ENCODE peak calls at places on chromosome 14, in eight cellular contexts. One of them, this sample, is unnamed.

GRCh38 chr14:64209428-64210165 is 84.6 kb downstream of the ESR2 start:
- DNase-seq in stimulated activated CD4-positive, alpha-beta T cell treated with anti-CD3 and anti-CD28 coated beads, Interleukin-1b, Interleukin-23, amount 100 ng/mL, for 4 hours: no peak
- DNase-seq in glutamatergic neuron: peak; percentile 29
- DNase-seq in upper lobe of right lung: peak; percentile 88
- DNase-seq in cardiac muscle cell: peak; percentile 77
- DNase-seq in neuronal stem cell: no peak
- DNase-seq in GM03348: peak; percentile 52
- DNase-seq in skeletal muscle cell: no peak
- DNase-seq in this sample: no peak

GRCh38 chr14:36604757-36605505 is 22.5 kb upstream of the NKX2-8 start:
- DNase-seq in stimulated activated CD4-positive, alpha-beta T cell treated with anti-CD3 and anti-CD28 coated beads, Interleukin-1b, Interleukin-23, amount 100 ng/mL, for 4 hours: no peak
- DNase-seq in glutamatergic neuron: peak; percentile 49
- DNase-seq in upper lobe of right lung: no peak
- DNase-seq in cardiac muscle cell: peak; percentile 75
- DNase-seq in neuronal stem cell: peak; percentile 84
- DNase-seq in GM03348: peak; percentile 81
- DNase-seq in skeletal muscle cell: peak; percentile 6
- DNase-seq in this sample: no peak

GRCh38 chr14:58637040-58637390 is 747 bp upstream of the DACT1 start:
- DNase-seq in stimulated activated CD4-positive, alpha-beta T cell treated with anti-CD3 and anti-CD28 coated beads, Interleukin-1b, Interleukin-23, amount 100 ng/mL, for 4 hours: peak; percentile 29
- DNase-seq in glutamatergic neuron: peak; percentile 22
- DNase-seq in upper lobe of right lung: peak; percentile 70
- DNase-seq in cardiac muscle cell: peak; percentile 83
- DNase-seq in neuronal stem cell: no peak
- DNase-seq in GM03348: peak; percentile 70
- DNase-seq in skeletal muscle cell: peak; percentile 74
- DNase-seq in this sample: no peak

GRCh38 chr14:69582207-69582606 is 7.5 kb upstream of the CCDC177 start:
- DNase-seq in stimulated activated CD4-positive, alpha-beta T cell treated with anti-CD3 and anti-CD28 coated beads, Interleukin-1b, Interleukin-23, amount 100 ng/mL, for 4 hours: no peak
- DNase-seq in glutamatergic neuron: no peak
- DNase-seq in upper lobe of right lung: no peak
- DNase-seq in cardiac muscle cell: peak; percentile 29
- DNase-seq in neuronal stem cell: no peak
- DNase-seq in GM03348: peak; percentile 14
- DNase-seq in skeletal muscle cell: no peak
- DNase-seq in this sample: no peak

GRCh38 chr14:41650802-41651201 is 44.1 kb downstream of the LRFN5 start:
- DNase-seq in stimulated activated CD4-positive, alpha-beta T cell treated with anti-CD3 and anti-CD28 coated beads, Interleukin-1b, Interleukin-23, amount 100 ng/mL, for 4 hours: no peak
- DNase-seq in glutamatergic neuron: no peak
- DNase-seq in upper lobe of right lung: no peak
- DNase-seq in cardiac muscle cell: no peak
- DNase-seq in neuronal stem cell: no peak
- DNase-seq in GM03348: no peak
- DNase-seq in skeletal muscle cell: no peak
- DNase-seq in this sample: no peak

GRCh38 chr14:99256483-99256874 is 15.5 kb downstream of the BCL11B start:
- DNase-seq in stimulated activated CD4-positive, alpha-beta T cell treated with anti-CD3 and anti-CD28 coated beads, Interleukin-1b, Interleukin-23, amount 100 ng/mL, for 4 hours: no peak
- DNase-seq in glutamatergic neuron: no peak
- DNase-seq in upper lobe of right lung: no peak
- DNase-seq in cardiac muscle cell: no peak
- DNase-seq in neuronal stem cell: no peak
- DNase-seq in GM03348: no peak
- DNase-seq in skeletal muscle cell: no peak
- DNase-seq in this sample: no peak

GRCh38 chr14:95979339-95980042 is 59.7 kb upstream of the C14orf132 start:
- DNase-seq in stimulated activated CD4-positive, alpha-beta T cell treated with anti-CD3 and anti-CD28 coated beads, Interleukin-1b, Interleukin-23, amount 100 ng/mL, for 4 hours: no peak
- DNase-seq in glutamatergic neuron: no peak
- DNase-seq in upper lobe of right lung: no peak
- DNase-seq in cardiac muscle cell: peak; percentile 1
- DNase-seq in neuronal stem cell: no peak
- DNase-seq in GM03348: no peak
- DNase-seq in skeletal muscle cell: no peak
- DNase-seq in this sample: no peak

GRCh38 chr14:100717371-100717770 is 9.3 kb upstream of the DLK1 start:
- DNase-seq in stimulated activated CD4-positive, alpha-beta T cell treated with anti-CD3 and anti-CD28 coated beads, Interleukin-1b, Interleukin-23, amount 100 ng/mL, for 4 hours: no peak
- DNase-seq in glutamatergic neuron: no peak
- DNase-seq in upper lobe of right lung: no peak
- DNase-seq in cardiac muscle cell: no peak
- DNase-seq in neuronal stem cell: no peak
- DNase-seq in GM03348: no peak
- DNase-seq in skeletal muscle cell: no peak
- DNase-seq in this sample: no peak

GRCh38 chr14:77099425-77100167 is 1.5 kb downstream of the CIPC start:
- DNase-seq in stimulated activated CD4-positive, alpha-beta T cell treated with anti-CD3 and anti-CD28 coated beads, Interleukin-1b, Interleukin-23, amount 100 ng/mL, for 4 hours: no peak
- DNase-seq in glutamatergic neuron: no peak
- DNase-seq in upper lobe of right lung: no peak
- DNase-seq in cardiac muscle cell: peak; percentile 73
- DNase-seq in neuronal stem cell: no peak
- DNase-seq in GM03348: peak; percentile 51
- DNase-seq in skeletal muscle cell: peak; percentile 49
- DNase-seq in this sample: no peak

GRCh38 chr14:69553221-69553620 is 21.4 kb downstream of the CCDC177 start:
- DNase-seq in stimulated activated CD4-positive, alpha-beta T cell treated with anti-CD3 and anti-CD28 coated beads, Interleukin-1b, Interleukin-23, amount 100 ng/mL, for 4 hours: no peak
- DNase-seq in glutamatergic neuron: no peak
- DNase-seq in upper lobe of right lung: no peak
- DNase-seq in cardiac muscle cell: peak; percentile 95
- DNase-seq in neuronal stem cell: no peak
- DNase-seq in GM03348: peak; percentile 54
- DNase-seq in skeletal muscle cell: no peak
- DNase-seq in this sample: no peak

GRCh38 chr14:31201111-31201510 is 6.5 kb downstream of the HECTD1 start:
- DNase-seq in stimulated activated CD4-positive, alpha-beta T cell treated with anti-CD3 and anti-CD28 coated beads, Interleukin-1b, Interleukin-23, amount 100 ng/mL, for 4 hours: no peak
- DNase-seq in glutamatergic neuron: no peak
- DNase-seq in upper lobe of right lung: no peak
- DNase-seq in cardiac muscle cell: no peak
- DNase-seq in neuronal stem cell: no peak
- DNase-seq in GM03348: no peak
- DNase-seq in skeletal muscle cell: no peak
- DNase-seq in this sample: no peak

GRCh38 chr14:20454359-20454644 is 310 bp downstream of the OSGEP start:
- DNase-seq in stimulated activated CD4-positive, alpha-beta T cell treated with anti-CD3 and anti-CD28 coated beads, Interleukin-1b, Interleukin-23, amount 100 ng/mL, for 4 hours: no peak
- DNase-seq in glutamatergic neuron: no peak
- DNase-seq in upper lobe of right lung: no peak
- DNase-seq in cardiac muscle cell: no peak
- DNase-seq in neuronal stem cell: no peak
- DNase-seq in GM03348: no peak
- DNase-seq in skeletal muscle cell: peak; percentile 46
- DNase-seq in this sample: no peak

GRCh38 chr14:92925446-92925845 is 2.5 kb downstream of the CHGA start:
- DNase-seq in stimulated activated CD4-positive, alpha-beta T cell treated with anti-CD3 and anti-CD28 coated beads, Interleukin-1b, Interleukin-23, amount 100 ng/mL, for 4 hours: no peak
- DNase-seq in glutamatergic neuron: no peak
- DNase-seq in upper lobe of right lung: no peak
- DNase-seq in cardiac muscle cell: no peak
- DNase-seq in neuronal stem cell: no peak
- DNase-seq in GM03348: no peak
- DNase-seq in skeletal muscle cell: no peak
- DNase-seq in this sample: no peak

GRCh38 chr14:77077040-77077439 is 21.0 kb upstream of the CIPC start:
- DNase-seq in stimulated activated CD4-positive, alpha-beta T cell treated with anti-CD3 and anti-CD28 coated beads, Interleukin-1b, Interleukin-23, amount 100 ng/mL, for 4 hours: no peak
- DNase-seq in glutamatergic neuron: no peak
- DNase-seq in upper lobe of right lung: peak; percentile 33
- DNase-seq in cardiac muscle cell: peak; percentile 47
- DNase-seq in neuronal stem cell: no peak
- DNase-seq in GM03348: no peak
- DNase-seq in skeletal muscle cell: no peak
- DNase-seq in this sample: no peak

This sample was measured in chondrocyte.